ENCODE peak calls at places on chromosomes 13 and 19, in five cellular contexts. One of them, this sample, is unnamed. For H3K36me3, the result is how much of the 10 kb centered on the place peaks cover.

GRCh38 chr13:61944329-61944929 is 528.8 kb upstream of the PCDH20 start:
- DNase-seq in left lung: no peak
- DNase-seq in endothelial cell of umbilical vein: no peak
- DNase-seq in lung: no peak
- DNase-seq in CD8-positive, alpha-beta T cell: no peak
- DNase-seq in this sample: no peak

GRCh38 chr19:55502197-55502952 is 14.1 kb downstream of the SSC5D start:
- DNase-seq in left lung: no peak
- DNase-seq in endothelial cell of umbilical vein: no peak
- DNase-seq in lung: no peak
- DNase-seq in CD8-positive, alpha-beta T cell: no peak
- DNase-seq in this sample: no peak

GRCh38 chr19:38727868-38728660 is 16.2 kb downstream of the CAPN12 start:
- DNase-seq in left lung: peak
- DNase-seq in endothelial cell of umbilical vein: no peak
- DNase-seq in lung: no peak
- DNase-seq in CD8-positive, alpha-beta T cell: no peak
- DNase-seq in this sample: no peak

GRCh38 chr19:14033946-14034345 is 2.4 kb downstream of the IL27RA start:
- DNase-seq in left lung: no peak
- DNase-seq in endothelial cell of umbilical vein: no peak
- DNase-seq in lung: no peak
- DNase-seq in CD8-positive, alpha-beta T cell: no peak
- DNase-seq in this sample: no peak

GRCh38 chr19:48487944-48488343 is 18.8 kb downstream of the CYTH2 start:
- DNase-seq in left lung: peak
- DNase-seq in endothelial cell of umbilical vein: peak
- DNase-seq in lung: peak
- DNase-seq in CD8-positive, alpha-beta T cell: no peak
- DNase-seq in this sample: no peak

GRCh38 chr13:51772105-51772455 is 31.9 kb downstream of the DHRS12 start:
- DNase-seq in left lung: no peak
- DNase-seq in endothelial cell of umbilical vein: no peak
- DNase-seq in lung: no peak
- DNase-seq in CD8-positive, alpha-beta T cell: no peak
- DNase-seq in this sample: no peak

GRCh38 chr13:23322353-23323336 is 110.9 kb downstream of the SACS start:
- DNase-seq in left lung: no peak
- DNase-seq in endothelial cell of umbilical vein: no peak
- DNase-seq in lung: no peak
- DNase-seq in CD8-positive, alpha-beta T cell: no peak
- DNase-seq in this sample: no peak

GRCh38 chr13:55999709-56000108 is 1141.0 kb upstream of the PRR20A start:
- DNase-seq in left lung: no peak
- DNase-seq in endothelial cell of umbilical vein: no peak
- DNase-seq in lung: no peak
- DNase-seq in CD8-positive, alpha-beta T cell: no peak
- DNase-seq in this sample: no peak

GRCh38 chr19:35932291-35932936 is 3.8 kb upstream of the LRFN3 start:
- DNase-seq in left lung: peak
- DNase-seq in endothelial cell of umbilical vein: no peak
- DNase-seq in lung: no peak
- DNase-seq in CD8-positive, alpha-beta T cell: no peak
- DNase-seq in this sample: no peak

DNA sequence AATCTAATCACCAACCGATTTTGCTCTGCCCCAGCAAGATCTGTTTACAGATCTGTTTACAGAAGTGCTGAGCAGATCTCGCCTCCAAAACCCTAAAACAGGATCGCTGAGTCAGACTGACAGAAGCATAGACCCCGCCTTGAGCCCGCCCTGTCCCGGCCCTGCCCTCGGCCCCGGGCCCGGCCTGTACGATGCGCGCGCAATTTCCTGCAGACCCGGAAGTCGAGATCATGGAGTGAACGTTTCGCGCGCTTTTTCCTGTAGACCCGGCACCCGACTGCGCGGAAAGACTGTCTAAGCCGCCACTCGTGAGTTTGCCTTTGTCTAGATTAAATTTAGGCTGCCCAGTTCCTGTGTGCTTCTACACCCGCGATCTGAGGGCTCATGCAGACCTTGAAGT is at the start of gene ZNF534:
- DNase-seq in left lung: no peak
- DNase-seq in endothelial cell of umbilical vein: no peak
- DNase-seq in lung: no peak
- DNase-seq in CD8-positive, alpha-beta T cell: no peak
- DNase-seq in this sample: no peak
- H3K4me3 ChIP-seq in left lung: no peak
- H3K4me3 ChIP-seq in endothelial cell of umbilical vein: no peak
- H3K4me3 ChIP-seq in lung: no peak
- H3K4me3 ChIP-seq in CD8-positive, alpha-beta T cell: no peak
- H3K4me3 ChIP-seq in this sample: no peak

GRCh38 chr13:25180795-25181537 is 8.9 kb upstream of the AMER2 start:
- DNase-seq in left lung: no peak
- DNase-seq in endothelial cell of umbilical vein: no peak
- DNase-seq in lung: no peak
- DNase-seq in CD8-positive, alpha-beta T cell: no peak
- DNase-seq in this sample: no peak
- H3K36me3 ChIP-seq in left lung: under half
- H3K36me3 ChIP-seq in endothelial cell of umbilical vein: under half
- H3K36me3 ChIP-seq in lung: under half
- H3K36me3 ChIP-seq in CD8-positive, alpha-beta T cell: under half
- H3K36me3 ChIP-seq in this sample: under half

DNA sequence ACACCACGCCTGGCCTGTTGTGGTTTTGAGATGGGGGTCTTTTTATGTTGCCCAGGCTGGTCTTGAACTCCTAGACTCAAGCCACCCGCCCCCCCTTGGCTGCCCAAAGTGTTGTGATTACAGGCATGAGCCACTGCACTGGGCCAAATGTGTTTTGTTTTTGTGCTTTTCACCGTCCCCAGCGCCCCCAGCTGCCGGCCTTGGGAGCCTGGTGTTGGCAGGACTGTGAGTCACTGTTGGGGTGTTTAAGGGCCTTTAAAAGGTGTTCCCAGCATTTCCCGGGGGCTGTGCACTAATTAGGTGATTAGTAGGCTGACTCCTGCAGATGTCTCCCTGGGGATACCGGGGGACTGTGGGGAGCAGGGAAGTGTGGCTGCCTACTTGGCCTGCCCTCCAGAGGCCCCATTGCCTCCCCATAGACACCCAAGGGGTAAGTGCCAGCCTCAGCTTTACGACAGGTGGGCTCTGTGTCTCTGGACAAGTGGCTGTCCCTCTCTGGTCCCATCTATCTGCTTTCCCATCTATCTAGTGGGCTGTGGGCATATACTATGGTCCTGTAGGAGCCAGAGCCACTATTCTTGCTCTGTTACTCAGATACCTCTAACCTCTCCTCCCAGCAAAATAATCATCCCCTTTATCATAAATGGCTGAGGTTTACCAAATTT is 11.8 kb upstream of the TLE5 start:
- DNase-seq in left lung: no peak
- DNase-seq in endothelial cell of umbilical vein: no peak
- DNase-seq in lung: no peak
- DNase-seq in CD8-positive, alpha-beta T cell: no peak
- DNase-seq in this sample: no peak
- TF ChIP-seq CTCF in left lung: no peak
- TF ChIP-seq CTCF in endothelial cell of umbilical vein: no peak
- TF ChIP-seq CTCF in lung: no peak
- TF ChIP-seq CTCF in CD8-positive, alpha-beta T cell: no peak
- TF ChIP-seq CTCF in this sample: peak

GRCh38 chr19:17718467-17718987 is 753 bp upstream of the MAP1S start:
- DNase-seq in left lung: no peak
- DNase-seq in endothelial cell of umbilical vein: no peak
- DNase-seq in lung: no peak
- DNase-seq in CD8-positive, alpha-beta T cell: no peak
- DNase-seq in this sample: no peak
- H3K4me3 ChIP-seq in left lung: no peak
- H3K4me3 ChIP-seq in endothelial cell of umbilical vein: no peak
- H3K4me3 ChIP-seq in lung: no peak
- H3K4me3 ChIP-seq in CD8-positive, alpha-beta T cell: peak
- H3K4me3 ChIP-seq in this sample: no peak

GRCh38 chr19:12667903-12668302 is 1.3 kb downstream of the WDR83 start:
- DNase-seq in left lung: no peak
- DNase-seq in endothelial cell of umbilical vein: no peak
- DNase-seq in lung: no peak
- DNase-seq in CD8-positive, alpha-beta T cell: no peak
- DNase-seq in this sample: no peak

GRCh38 chr19:12666305-12667048 is at the start of the genes MAN2B1 and WDR83:
- DNase-seq in left lung: peak
- DNase-seq in endothelial cell of umbilical vein: peak
- DNase-seq in lung: peak
- DNase-seq in CD8-positive, alpha-beta T cell: peak
- DNase-seq in this sample: no peak

GRCh38 chr19:12665281-12665573 is 1.3 kb downstream of the MAN2B1 start:
- DNase-seq in left lung: peak
- DNase-seq in endothelial cell of umbilical vein: no peak
- DNase-seq in lung: peak
- DNase-seq in CD8-positive, alpha-beta T cell: peak
- DNase-seq in this sample: no peak

GRCh38 chr19:12664406-12665280 is 1.9 kb downstream of the MAN2B1 start:
- DNase-seq in left lung: no peak
- DNase-seq in endothelial cell of umbilical vein: no peak
- DNase-seq in lung: no peak
- DNase-seq in CD8-positive, alpha-beta T cell: no peak
- DNase-seq in this sample: no peak

DNA sequence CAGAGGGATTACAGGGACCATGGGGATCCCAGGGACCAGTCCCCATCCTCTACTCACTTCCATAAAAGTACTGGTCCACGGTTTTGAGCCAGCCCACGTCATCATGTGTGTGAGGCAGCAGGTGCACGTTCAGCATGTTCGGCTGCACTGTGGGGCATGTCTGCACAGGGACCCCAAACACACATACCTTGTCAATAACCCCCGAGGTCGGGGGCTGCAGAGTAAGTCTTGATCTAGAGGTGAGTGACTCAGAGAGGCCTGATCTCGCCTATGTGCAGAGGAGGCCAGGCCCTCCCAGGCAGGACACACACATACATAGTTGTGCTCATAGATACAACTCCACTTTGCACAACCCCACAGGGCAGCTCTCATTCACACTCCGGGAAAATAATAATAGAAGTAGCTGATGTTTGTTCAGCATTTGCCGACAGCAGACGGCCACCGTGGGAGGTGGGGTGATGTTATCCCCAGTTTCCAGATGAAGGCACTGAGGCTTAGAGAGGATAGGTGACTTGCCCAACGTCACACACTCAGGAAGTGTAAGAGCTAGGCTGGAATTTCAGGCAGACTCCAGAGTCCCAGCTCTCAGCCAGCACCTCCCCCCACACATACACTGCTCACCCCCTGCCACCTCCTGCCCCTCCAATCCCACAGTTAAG is 767 bp downstream of the MAN2B1 start:
- DNase-seq in left lung: no peak
- DNase-seq in endothelial cell of umbilical vein: no peak
- DNase-seq in lung: no peak
- DNase-seq in CD8-positive, alpha-beta T cell: no peak
- DNase-seq in this sample: no peak
- H3K36me3 ChIP-seq in left lung: under half
- H3K36me3 ChIP-seq in endothelial cell of umbilical vein: under half
- H3K36me3 ChIP-seq in lung: under half
- H3K36me3 ChIP-seq in CD8-positive, alpha-beta T cell: under half
- H3K36me3 ChIP-seq in this sample: under half

GRCh38 chr13:110811751-110812110 is 98.2 kb downstream of the ING1 start:
- DNase-seq in left lung: no peak
- DNase-seq in endothelial cell of umbilical vein: no peak
- DNase-seq in lung: no peak
- DNase-seq in CD8-positive, alpha-beta T cell: no peak
- DNase-seq in this sample: no peak

GRCh38 chr13:110812111-110812868 is 98.8 kb downstream of the ING1 start:
- DNase-seq in left lung: no peak
- DNase-seq in endothelial cell of umbilical vein: peak
- DNase-seq in lung: no peak
- DNase-seq in CD8-positive, alpha-beta T cell: no peak
- DNase-seq in this sample: no peak

GRCh38 chr13:110812869-110813645 is 99.6 kb downstream of the ING1 start:
- DNase-seq in left lung: no peak
- DNase-seq in endothelial cell of umbilical vein: no peak
- DNase-seq in lung: no peak
- DNase-seq in CD8-positive, alpha-beta T cell: no peak
- DNase-seq in this sample: no peak

GRCh38 chr13:110815471-110816204 is 99.2 kb downstream of the ANKRD10 start:
- DNase-seq in left lung: no peak
- DNase-seq in endothelial cell of umbilical vein: no peak
- DNase-seq in lung: no peak
- DNase-seq in CD8-positive, alpha-beta T cell: no peak
- DNase-seq in this sample: no peak

GRCh38 chr13:110813646-110814624 is 100.4 kb downstream of the ING1 start:
- DNase-seq in left lung: no peak
- DNase-seq in endothelial cell of umbilical vein: no peak
- DNase-seq in lung: no peak
- DNase-seq in CD8-positive, alpha-beta T cell: no peak
- DNase-seq in this sample: no peak
- TF ChIP-seq CTCF in left lung: no peak
- TF ChIP-seq CTCF in endothelial cell of umbilical vein: no peak
- TF ChIP-seq CTCF in lung: no peak
- TF ChIP-seq CTCF in CD8-positive, alpha-beta T cell: no peak
- TF ChIP-seq CTCF in this sample: no peak

DNA sequence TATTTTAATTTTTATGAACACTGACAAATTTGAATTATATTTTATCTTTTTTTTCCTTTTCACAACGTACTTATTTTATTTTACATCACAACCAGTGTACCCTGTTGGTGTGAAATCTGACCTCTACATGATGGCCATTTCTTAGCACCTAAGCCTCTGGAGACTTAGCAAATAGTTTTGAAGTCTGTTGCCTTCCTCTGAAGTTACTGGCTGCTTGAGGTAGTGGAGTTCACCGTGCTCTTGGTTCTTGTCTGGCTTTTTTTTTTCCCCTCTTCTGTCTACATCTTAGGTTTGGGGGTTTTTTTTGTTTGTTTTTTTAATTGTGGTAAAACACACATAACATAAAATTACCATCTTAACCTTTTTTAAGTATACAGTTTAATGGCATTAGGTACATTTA is 94.2 kb upstream of the MLNR start:
- DNase-seq in left lung: no peak
- DNase-seq in endothelial cell of umbilical vein: no peak
- DNase-seq in lung: no peak
- DNase-seq in CD8-positive, alpha-beta T cell: no peak
- DNase-seq in this sample: no peak
- H3K4me3 ChIP-seq in left lung: no peak
- H3K4me3 ChIP-seq in endothelial cell of umbilical vein: no peak
- H3K4me3 ChIP-seq in lung: no peak
- H3K4me3 ChIP-seq in CD8-positive, alpha-beta T cell: no peak
- H3K4me3 ChIP-seq in this sample: no peak

DNA sequence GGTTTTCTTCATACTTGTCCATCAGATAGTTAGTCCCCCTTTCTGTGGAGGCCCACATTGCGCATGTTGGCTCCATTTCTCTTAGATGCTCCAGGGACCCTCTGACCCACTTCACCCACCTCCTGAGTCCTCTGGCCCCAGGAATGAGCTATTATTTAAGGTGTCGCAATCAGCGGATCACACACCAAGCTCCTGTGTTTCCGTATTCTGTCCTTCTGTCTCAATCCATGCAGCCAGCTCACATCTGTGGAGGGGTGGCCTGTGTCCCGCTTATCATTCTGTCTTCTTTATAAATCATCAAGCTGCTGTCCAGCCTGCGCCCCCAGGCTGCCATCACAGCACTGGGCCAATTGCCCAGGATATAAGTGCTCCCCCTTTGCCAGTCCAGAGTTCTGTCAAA is 4.7 kb downstream of the ZNF230 start:
- DNase-seq in left lung: no peak
- DNase-seq in endothelial cell of umbilical vein: no peak
- DNase-seq in lung: no peak
- DNase-seq in CD8-positive, alpha-beta T cell: no peak
- DNase-seq in this sample: no peak
- H3K36me3 ChIP-seq in left lung: under half
- H3K36me3 ChIP-seq in endothelial cell of umbilical vein: under half
- H3K36me3 ChIP-seq in lung: under half
- H3K36me3 ChIP-seq in CD8-positive, alpha-beta T cell: under half
- H3K36me3 ChIP-seq in this sample: under half

GRCh38 chr13:90787007-90787406 is 560.5 kb upstream of the MIR17HG start:
- DNase-seq in left lung: no peak
- DNase-seq in endothelial cell of umbilical vein: no peak
- DNase-seq in lung: no peak
- DNase-seq in CD8-positive, alpha-beta T cell: no peak
- DNase-seq in this sample: no peak

GRCh38 chr13:90783273-90783672 is 564.2 kb upstream of the MIR17HG start:
- DNase-seq in left lung: no peak
- DNase-seq in endothelial cell of umbilical vein: no peak
- DNase-seq in lung: no peak
- DNase-seq in CD8-positive, alpha-beta T cell: no peak
- DNase-seq in this sample: no peak
- TF ChIP-seq CTCF in left lung: no peak
- TF ChIP-seq CTCF in endothelial cell of umbilical vein: no peak
- TF ChIP-seq CTCF in lung: no peak
- TF ChIP-seq CTCF in CD8-positive, alpha-beta T cell: no peak
- TF ChIP-seq CTCF in this sample: no peak

This sample was measured in kidney epithelial cell.